ENCODE peak calls at places on chromosomes 13 and 19, in seven cellular contexts. One of them, this sample, is unnamed.
A peak's percentile ranks its signal among the peaks of the same experiment; 100 is the strongest.

GRCh38 chr13:111899714-111900389 is 167.1 kb upstream of the SOX1 start:
- DNase-seq in Calu3: no peak
- DNase-seq in body of pancreas: no peak
- DNase-seq in NCI-H2171: no peak
- DNase-seq in SJCRH30: no peak
- DNase-seq in uterus: no peak
- DNase-seq in C1 segment of cervical spinal cord: no peak
- DNase-seq in this sample: no peak

GRCh38 chr13:88751994-88752393 is 1080.8 kb downstream of the SLITRK5 start:
- DNase-seq in Calu3: no peak
- DNase-seq in body of pancreas: no peak
- DNase-seq in NCI-H2171: no peak
- DNase-seq in SJCRH30: no peak
- DNase-seq in uterus: no peak
- DNase-seq in C1 segment of cervical spinal cord: no peak
- DNase-seq in this sample: no peak

GRCh38 chr19:16447015-16447384 is 24.8 kb downstream of the EPS15L1 start:
- DNase-seq in Calu3: peak; percentile 65
- DNase-seq in body of pancreas: peak; percentile 72
- DNase-seq in NCI-H2171: no peak
- DNase-seq in SJCRH30: no peak
- DNase-seq in uterus: peak; percentile 76
- DNase-seq in C1 segment of cervical spinal cord: peak; percentile 35
- DNase-seq in this sample: no peak

GRCh38 chr19:1250374-1251232 is 2.2 kb downstream of the MIDN start:
- DNase-seq in Calu3: no peak
- DNase-seq in body of pancreas: peak; percentile 78
- DNase-seq in NCI-H2171: peak; percentile 62
- DNase-seq in SJCRH30: peak; percentile 61
- DNase-seq in uterus: peak; percentile 75
- DNase-seq in C1 segment of cervical spinal cord: peak; percentile 65
- DNase-seq in this sample: peak; percentile 74

GRCh38 chr13:69857188-69857821 is 250.3 kb upstream of the ATXN8OS start:
- DNase-seq in Calu3: no peak
- DNase-seq in body of pancreas: no peak
- DNase-seq in NCI-H2171: peak; percentile 46
- DNase-seq in SJCRH30: peak; percentile 73
- DNase-seq in uterus: no peak
- DNase-seq in C1 segment of cervical spinal cord: no peak
- DNase-seq in this sample: no peak

GRCh38 chr19:36152886-36153525 is 759 bp upstream of the COX7A1 start:
- DNase-seq in Calu3: no peak
- DNase-seq in body of pancreas: no peak
- DNase-seq in NCI-H2171: no peak
- DNase-seq in SJCRH30: no peak
- DNase-seq in uterus: no peak
- DNase-seq in C1 segment of cervical spinal cord: no peak
- DNase-seq in this sample: no peak

GRCh38 chr13:99033814-99034213 is 56.0 kb upstream of the DOCK9 start:
- DNase-seq in Calu3: no peak
- DNase-seq in body of pancreas: no peak
- DNase-seq in NCI-H2171: no peak
- DNase-seq in SJCRH30: peak; percentile 69
- DNase-seq in uterus: no peak
- DNase-seq in C1 segment of cervical spinal cord: no peak
- DNase-seq in this sample: peak; percentile 41

GRCh38 chr13:89401209-89401810 is 1730.1 kb downstream of the SLITRK5 start:
- DNase-seq in Calu3: no peak
- DNase-seq in body of pancreas: peak; percentile 8
- DNase-seq in NCI-H2171: no peak
- DNase-seq in SJCRH30: no peak
- DNase-seq in uterus: no peak
- DNase-seq in C1 segment of cervical spinal cord: no peak
- DNase-seq in this sample: no peak

GRCh38 chr13:36432106-36432544 is at the start of gene CCNA1:
- DNase-seq in Calu3: no peak
- DNase-seq in body of pancreas: peak; percentile 4
- DNase-seq in NCI-H2171: peak; percentile 6
- DNase-seq in SJCRH30: peak; percentile 73
- DNase-seq in uterus: peak; percentile 23
- DNase-seq in C1 segment of cervical spinal cord: no peak
- DNase-seq in this sample: no peak

This sample was measured in naive thymus-derived CD4-positive, alpha-beta T cell.